ENCODE peak calls at places on chromosomes 11 and 22, in six cellular contexts. One of them, this sample, is unnamed.

GRCh38 chr22:27476729-27477128 is 324.8 kb downstream of the MN1 start:
- DNase-seq in stimulated activated CD8-positive, alpha-beta memory T cell treated with anti-CD3 and anti-CD28 coated beads, Interleukin-2, amount 100 ng/mL, for 48 hours: no peak
- DNase-seq in SIG-M5: no peak
- DNase-seq in kidney tubule cell: peak
- DNase-seq in Kasumi-1: no peak
- DNase-seq in nucleus accumbens: no peak
- DNase-seq in this sample: peak

GRCh38 chr22:40044870-40045834 is 50.4 kb downstream of the FAM83F start:
- DNase-seq in kidney tubule cell: peak
- DNase-seq in nucleus accumbens: peak
- DNase-seq in SIG-M5: no peak
- DNase-seq in stimulated activated CD8-positive, alpha-beta memory T cell treated with anti-CD3 and anti-CD28 coated beads, Interleukin-2, amount 100 ng/mL, for 48 hours: peak
- DNase-seq in Kasumi-1: peak
- DNase-seq in this sample: peak

GRCh38 chr22:20093437-20093836 is 13.4 kb downstream of the DGCR8 start:
- DNase-seq in Kasumi-1: no peak
- DNase-seq in stimulated activated CD8-positive, alpha-beta memory T cell treated with anti-CD3 and anti-CD28 coated beads, Interleukin-2, amount 100 ng/mL, for 48 hours: no peak
- DNase-seq in SIG-M5: no peak
- DNase-seq in kidney tubule cell: no peak
- DNase-seq in nucleus accumbens: no peak
- DNase-seq in this sample: no peak

GRCh38 chr11:9069861-9070470 is 21.4 kb downstream of the SCUBE2 start:
- DNase-seq in Kasumi-1: no peak
- DNase-seq in stimulated activated CD8-positive, alpha-beta memory T cell treated with anti-CD3 and anti-CD28 coated beads, Interleukin-2, amount 100 ng/mL, for 48 hours: no peak
- DNase-seq in kidney tubule cell: peak
- DNase-seq in nucleus accumbens: no peak
- DNase-seq in SIG-M5: no peak
- DNase-seq in this sample: no peak

GRCh38 chr11:47001666-47002285 is 65.2 kb downstream of the CSTPP1 start:
- DNase-seq in kidney tubule cell: no peak
- DNase-seq in stimulated activated CD8-positive, alpha-beta memory T cell treated with anti-CD3 and anti-CD28 coated beads, Interleukin-2, amount 100 ng/mL, for 48 hours: no peak
- DNase-seq in nucleus accumbens: no peak
- DNase-seq in SIG-M5: no peak
- DNase-seq in Kasumi-1: no peak
- DNase-seq in this sample: peak

GRCh38 chr11:33616552-33616951 is 84.1 kb downstream of the C11orf91 start:
- DNase-seq in stimulated activated CD8-positive, alpha-beta memory T cell treated with anti-CD3 and anti-CD28 coated beads, Interleukin-2, amount 100 ng/mL, for 48 hours: no peak
- DNase-seq in Kasumi-1: no peak
- DNase-seq in SIG-M5: no peak
- DNase-seq in nucleus accumbens: no peak
- DNase-seq in kidney tubule cell: no peak
- DNase-seq in this sample: peak

GRCh38 chr22:29157759-29158535 is 47.7 kb upstream of the EMID1 start:
- DNase-seq in stimulated activated CD8-positive, alpha-beta memory T cell treated with anti-CD3 and anti-CD28 coated beads, Interleukin-2, amount 100 ng/mL, for 48 hours: no peak
- DNase-seq in SIG-M5: no peak
- DNase-seq in Kasumi-1: no peak
- DNase-seq in kidney tubule cell: no peak
- DNase-seq in nucleus accumbens: no peak
- DNase-seq in this sample: no peak

GRCh38 chr22:17576475-17576874 is 13.2 kb downstream of the SLC25A18 start:
- DNase-seq in stimulated activated CD8-positive, alpha-beta memory T cell treated with anti-CD3 and anti-CD28 coated beads, Interleukin-2, amount 100 ng/mL, for 48 hours: no peak
- DNase-seq in Kasumi-1: no peak
- DNase-seq in SIG-M5: no peak
- DNase-seq in kidney tubule cell: peak
- DNase-seq in nucleus accumbens: no peak
- DNase-seq in this sample: peak

GRCh38 chr22:22878801-22879674 is 8.6 kb upstream of the IGLL5 start:
- DNase-seq in stimulated activated CD8-positive, alpha-beta memory T cell treated with anti-CD3 and anti-CD28 coated beads, Interleukin-2, amount 100 ng/mL, for 48 hours: no peak
- DNase-seq in nucleus accumbens: no peak
- DNase-seq in SIG-M5: no peak
- DNase-seq in Kasumi-1: no peak
- DNase-seq in kidney tubule cell: peak
- DNase-seq in this sample: no peak

GRCh38 chr22:45542001-45542520 is 39.4 kb downstream of the FBLN1 start:
- DNase-seq in Kasumi-1: peak
- DNase-seq in stimulated activated CD8-positive, alpha-beta memory T cell treated with anti-CD3 and anti-CD28 coated beads, Interleukin-2, amount 100 ng/mL, for 48 hours: no peak
- DNase-seq in nucleus accumbens: no peak
- DNase-seq in kidney tubule cell: no peak
- DNase-seq in SIG-M5: no peak
- DNase-seq in this sample: no peak

GRCh38 chr11:134362192-134362901 is 30.6 kb downstream of the GLB1L2 start:
- DNase-seq in SIG-M5: no peak
- DNase-seq in nucleus accumbens: no peak
- DNase-seq in stimulated activated CD8-positive, alpha-beta memory T cell treated with anti-CD3 and anti-CD28 coated beads, Interleukin-2, amount 100 ng/mL, for 48 hours: no peak
- DNase-seq in kidney tubule cell: no peak
- DNase-seq in Kasumi-1: no peak
- DNase-seq in this sample: no peak

GRCh38 chr11:57648791-57649735 is 649 bp downstream of the YPEL4 start:
- DNase-seq in SIG-M5: no peak
- DNase-seq in stimulated activated CD8-positive, alpha-beta memory T cell treated with anti-CD3 and anti-CD28 coated beads, Interleukin-2, amount 100 ng/mL, for 48 hours: no peak
- DNase-seq in Kasumi-1: peak
- DNase-seq in nucleus accumbens: peak
- DNase-seq in kidney tubule cell: no peak
- DNase-seq in this sample: peak

GRCh38 chr11:130546438-130546837 is 98.0 kb downstream of the ADAMTS15 start:
- DNase-seq in SIG-M5: no peak
- DNase-seq in nucleus accumbens: no peak
- DNase-seq in Kasumi-1: no peak
- DNase-seq in stimulated activated CD8-positive, alpha-beta memory T cell treated with anti-CD3 and anti-CD28 coated beads, Interleukin-2, amount 100 ng/mL, for 48 hours: no peak
- DNase-seq in kidney tubule cell: no peak
- DNase-seq in this sample: no peak

GRCh38 chr11:72162891-72163492 is 27.5 kb downstream of the FOLR3 start:
- DNase-seq in kidney tubule cell: no peak
- DNase-seq in SIG-M5: no peak
- DNase-seq in nucleus accumbens: no peak
- DNase-seq in Kasumi-1: no peak
- DNase-seq in stimulated activated CD8-positive, alpha-beta memory T cell treated with anti-CD3 and anti-CD28 coated beads, Interleukin-2, amount 100 ng/mL, for 48 hours: no peak
- DNase-seq in this sample: no peak

GRCh38 chr22:46462726-46463371 is 74.6 kb downstream of the CELSR1 start:
- DNase-seq in kidney tubule cell: peak
- DNase-seq in Kasumi-1: no peak
- DNase-seq in stimulated activated CD8-positive, alpha-beta memory T cell treated with anti-CD3 and anti-CD28 coated beads, Interleukin-2, amount 100 ng/mL, for 48 hours: no peak
- DNase-seq in SIG-M5: no peak
- DNase-seq in nucleus accumbens: no peak
- DNase-seq in this sample: peak

GRCh38 chr11:61163714-61164609 is 2.7 kb upstream of the VPS37C start:
- DNase-seq in stimulated activated CD8-positive, alpha-beta memory T cell treated with anti-CD3 and anti-CD28 coated beads, Interleukin-2, amount 100 ng/mL, for 48 hours: no peak
- DNase-seq in SIG-M5: peak
- DNase-seq in kidney tubule cell: no peak
- DNase-seq in nucleus accumbens: no peak
- DNase-seq in Kasumi-1: peak
- DNase-seq in this sample: no peak

GRCh38 chr11:10233581-10233980 is 60.4 kb downstream of the SBF2 start:
- DNase-seq in SIG-M5: no peak
- DNase-seq in Kasumi-1: no peak
- DNase-seq in kidney tubule cell: peak
- DNase-seq in nucleus accumbens: no peak
- DNase-seq in stimulated activated CD8-positive, alpha-beta memory T cell treated with anti-CD3 and anti-CD28 coated beads, Interleukin-2, amount 100 ng/mL, for 48 hours: no peak
- DNase-seq in this sample: peak

GRCh38 chr11:120532511-120533196 is 21.1 kb downstream of the GRIK4 start:
- DNase-seq in nucleus accumbens: no peak
- DNase-seq in kidney tubule cell: peak
- DNase-seq in Kasumi-1: no peak
- DNase-seq in stimulated activated CD8-positive, alpha-beta memory T cell treated with anti-CD3 and anti-CD28 coated beads, Interleukin-2, amount 100 ng/mL, for 48 hours: no peak
- DNase-seq in SIG-M5: no peak
- DNase-seq in this sample: peak

This sample was measured in GM23248.